ENCODE peak calls at places on chromosome 19, in five cellular contexts. H is fibroblast of mammary gland, P is left ventricle myocardium inferior, J is epithelial cell of esophagus, G is progenitor cell of endocrine pancreas. X is an unnamed sample.

GRCh38 chr19:32195706-32196610 is 149.5 kb upstream of the ZNF507 start:
- DNase-seq in H (no peak), P (no peak), J (no peak), G (no peak), X (no peak)

GRCh38 chr19:46878613-46879375 is 18.0 kb downstream of the ARHGAP35 start:
- DNase-seq in H (peak), P (no peak), J (no peak), G (no peak), X (peak)

GRCh38 chr19:12077375-12077774 is 12.8 kb downstream of the ZNF844 start:
- DNase-seq in H (no peak), P (no peak), J (no peak), G (no peak), X (no peak)

GRCh38 chr19:38389957-38390924 is 1.7 kb downstream of the SPRED3 start:
- DNase-seq in H (no peak), P (no peak), J (no peak), G (no peak), X (no peak)

GRCh38 chr19:28727133-28727834 is 485.7 kb downstream of the UQCRFS1 start:
- DNase-seq in H (peak), P (no peak), J (peak), G (no peak), X (no peak)

GRCh38 chr19:12778020-12778904 is 2.9 kb upstream of the HOOK2 start:
- DNase-seq in H (peak), P (peak), J (peak), G (no peak), X (peak)

GRCh38 chr19:10774893-10775292 is 57.0 kb downstream of the DNM2 start:
- DNase-seq in H (peak), P (no peak), J (no peak), G (no peak), X (no peak)

GRCh38 chr19:35029737-35030256 is 473 bp upstream of the SCN1B start:
- DNase-seq in H (no peak), P (no peak), J (no peak), G (no peak), X (no peak)

GRCh38 chr19:3061214-3062161 is 807 bp downstream of the TLE5 start:
- DNase-seq in H (no peak), P (peak), J (no peak), G (no peak), X (no peak)

GRCh38 chr19:11377756-11378155 is 3.3 kb downstream of the SWSAP1 start:
- DNase-seq in H (peak), P (no peak), J (peak), G (no peak), X (peak)

GRCh38 chr19:54928299-54928698 is 19.0 kb downstream of the NLRP7 start:
- DNase-seq in H (peak), P (no peak), J (no peak), G (no peak), X (peak)

GRCh38 chr19:16820056-16820455 is 9.1 kb upstream of the SIN3B start:
- DNase-seq in H (no peak), P (no peak), J (no peak), G (no peak), X (no peak)

GRCh38 chr19:40739871-40740703 is 10.2 kb downstream of the ACTMAP start:
- DNase-seq in H (peak), P (no peak), J (no peak), G (no peak), X (no peak)

GRCh38 chr19:13629687-13630357 is 123.5 kb upstream of the CACNA1A start:
- DNase-seq in H (peak), P (no peak), J (no peak), G (no peak), X (peak)

GRCh38 chr19:54739587-54740497 is 1.5 kb downstream of the KIR2DL3 start:
- DNase-seq in H (no peak), P (no peak), J (no peak), G (no peak), X (no peak)

GRCh38 chr19:57583104-57583520 is 833 bp upstream of the ZIK1 start:
- DNase-seq in H (no peak), P (peak), J (no peak), G (no peak), X (no peak)

DNA sequence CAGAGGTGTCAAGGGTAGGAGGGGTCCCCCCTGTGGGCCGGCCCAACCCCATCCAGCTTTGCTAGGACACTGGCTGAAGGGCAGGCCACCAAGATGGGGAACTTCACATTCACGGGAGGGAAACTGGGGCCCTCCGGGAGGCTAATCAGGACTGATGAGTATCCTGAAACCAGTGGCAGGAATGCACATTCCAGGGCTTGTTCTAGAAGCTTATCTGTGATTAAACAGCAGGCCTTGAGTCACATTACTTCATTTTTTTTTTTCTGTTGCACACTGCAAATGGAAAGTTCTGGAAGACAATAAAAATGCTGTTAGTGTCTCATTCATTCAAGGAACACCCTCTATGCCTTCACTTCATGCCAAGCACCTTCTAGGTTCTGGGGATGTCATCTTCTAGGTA is 15.5 kb upstream of the SIGLEC11 start:
- DNase-seq in H (no peak), P (no peak), J (no peak), G (no peak), X (no peak)
- TF ChIP-seq CTCF in H (no peak), P (no peak), J (no peak), G (no peak), X (no peak)

GRCh38 chr19:1472227-1473055 is 6.6 kb downstream of the C19orf25 start:
- DNase-seq in H (no peak), P (no peak), J (no peak), G (no peak), X (no peak)

GRCh38 chr19:1469936-1470863 is 8.8 kb downstream of the C19orf25 start:
- DNase-seq in H (no peak), P (peak), J (peak), G (no peak), X (peak)

GRCh38 chr19:1469200-1469935 is 9.6 kb downstream of the C19orf25 start:
- DNase-seq in H (no peak), P (no peak), J (peak), G (no peak), X (no peak)

GRCh38 chr19:1471514-1472107 is 7.4 kb downstream of the C19orf25 start:
- DNase-seq in H (no peak), P (no peak), J (no peak), G (no peak), X (no peak)

DNA sequence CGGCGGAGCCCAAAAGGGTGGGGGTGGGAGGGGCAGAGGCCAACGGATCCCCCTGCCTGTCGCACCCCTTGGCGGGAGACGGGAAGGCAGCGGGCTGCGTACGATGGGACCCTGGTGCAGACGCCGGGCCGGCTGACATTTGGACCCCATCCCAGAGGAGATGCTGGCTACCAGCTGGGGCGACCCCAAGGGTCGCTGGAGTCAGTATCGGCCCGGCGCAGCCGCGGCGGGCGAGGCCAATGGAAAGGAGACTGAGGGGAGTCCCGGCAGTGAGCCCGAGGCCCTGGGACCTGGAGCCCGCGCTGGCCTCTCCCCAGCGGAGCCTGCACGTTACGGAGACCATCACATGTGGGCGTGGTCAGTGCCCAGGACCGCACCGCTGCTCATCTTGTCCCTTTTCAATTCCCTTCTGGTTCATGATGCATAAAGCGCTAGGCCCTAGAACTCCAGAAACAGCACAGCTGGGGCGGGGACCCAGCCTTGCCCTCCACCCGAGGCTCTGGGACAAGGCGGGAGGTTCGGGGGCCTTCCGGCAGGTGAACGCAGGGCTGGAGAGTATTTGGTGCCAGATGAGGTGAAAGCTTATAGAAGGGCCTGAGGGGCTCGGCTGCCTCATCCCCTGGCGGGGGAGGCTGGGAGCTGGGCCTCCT is 8.0 kb downstream of the C19orf25 start:
- DNase-seq in H (no peak), P (no peak), J (peak), G (no peak), X (peak)
- TF ChIP-seq CTCF in H (no peak), P (no peak), J (no peak), G (no peak), X (no peak)

GRCh38 chr19:19579533-19580361 is 38.7 kb downstream of the PBX4 start:
- DNase-seq in H (no peak), P (no peak), J (no peak), G (no peak), X (no peak)
- TF ChIP-seq CTCF in H (no peak), P (no peak), J (no peak), G (no peak), X (no peak)

DNA sequence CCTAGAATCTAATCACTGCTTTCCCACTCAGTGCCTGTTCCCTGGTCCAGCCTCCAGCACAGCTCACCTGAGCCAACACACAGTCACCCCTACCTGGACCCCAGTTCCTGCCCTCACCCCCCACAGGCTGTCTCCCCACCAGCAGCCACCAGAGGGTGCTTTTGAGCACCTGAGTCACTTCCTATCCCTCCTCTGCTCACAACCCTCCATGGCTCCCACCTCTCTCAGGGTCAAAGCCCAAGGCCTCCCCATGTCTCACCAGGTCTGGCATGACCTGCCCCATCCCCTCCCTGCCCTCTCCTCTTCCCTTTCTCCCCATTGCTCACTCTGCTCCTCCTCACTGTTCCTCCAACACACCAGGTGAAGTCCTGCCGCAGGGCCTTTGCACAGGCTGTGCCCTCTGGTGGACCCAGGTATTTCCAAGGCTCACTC is 7.1 kb upstream of the DPP9 start:
- DNase-seq in H (no peak), P (no peak), J (no peak), G (peak), X (peak)
- TF ChIP-seq CTCF in H (peak), P (peak), J (peak), G (peak), X (peak)

GRCh38 chr19:7907544-7907943 is 3.9 kb downstream of the MAP2K7 start:
- DNase-seq in H (no peak), P (no peak), J (no peak), G (no peak), X (no peak)

GRCh38 chr19:7910321-7911161 is 4.1 kb upstream of the TGFBR3L start:
- DNase-seq in H (no peak), P (no peak), J (no peak), G (no peak), X (no peak)

GRCh38 chr19:7908078-7908699 is 4.5 kb downstream of the MAP2K7 start:
- DNase-seq in H (no peak), P (no peak), J (no peak), G (no peak), X (no peak)

GRCh38 chr19:7909471-7910067 is 5.1 kb upstream of the TGFBR3L start:
- DNase-seq in H (no peak), P (no peak), J (no peak), G (no peak), X (no peak)

DNA sequence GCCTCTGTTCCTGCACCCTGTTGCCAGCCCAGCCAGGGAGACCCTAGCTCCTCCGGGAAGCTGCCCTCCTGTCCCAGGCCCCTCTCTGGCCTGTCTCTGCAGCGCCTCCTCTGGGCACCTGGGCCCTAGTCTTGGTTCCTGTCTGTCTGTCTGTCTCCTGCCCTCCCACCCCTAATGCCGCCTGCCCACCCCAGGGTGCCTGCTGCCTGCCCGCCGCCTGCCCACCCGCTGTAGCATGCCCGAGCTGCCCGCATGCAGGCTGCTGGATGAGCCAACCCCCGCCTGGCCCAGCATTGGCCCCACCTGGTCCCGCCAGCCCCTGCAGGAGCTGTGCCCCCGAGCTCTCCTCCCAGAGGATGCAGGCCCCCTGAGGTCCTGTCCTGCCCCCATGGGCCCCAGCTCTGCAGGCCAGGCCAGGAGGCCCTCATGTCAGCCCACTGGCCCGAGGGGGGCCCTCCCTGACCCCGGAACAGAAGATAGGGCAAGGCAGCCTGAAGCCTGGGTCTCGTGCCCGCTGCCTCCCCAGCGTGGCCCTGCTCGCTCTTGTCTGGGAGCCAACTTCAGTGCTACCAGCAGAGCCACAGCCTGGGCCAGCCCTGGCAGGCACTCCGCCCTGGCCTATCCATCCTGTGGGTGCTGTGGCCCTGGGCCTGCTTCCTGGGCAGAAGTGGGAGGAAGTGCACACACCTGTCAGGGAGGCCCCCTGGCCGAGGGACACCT is 5.2 kb downstream of the MAP2K7 start:
- DNase-seq in H (no peak), P (no peak), J (no peak), G (no peak), X (no peak)
- TF ChIP-seq CTCF in H (no peak), P (no peak), J (no peak), G (no peak), X (no peak)